ENCODE peak calls at places on chromosomes 11 and 22, in five cellular contexts. One of them, this sample, is unnamed.

GRCh38 chr11:99693941-99694492 is 673.3 kb downstream of the CNTN5 start:
- DNase-seq in thoracic aorta: no peak
- DNase-seq in left ventricle myocardium inferior: no peak
- DNase-seq in GM23248: peak; percentile 0
- DNase-seq in endothelial cell of umbilical vein: no peak
- DNase-seq in this sample: no peak

GRCh38 chr11:62601114-62601363 is 626 bp downstream of the MTA2 start:
- DNase-seq in thoracic aorta: no peak
- DNase-seq in left ventricle myocardium inferior: peak; percentile 62
- DNase-seq in GM23248: peak; percentile 55
- DNase-seq in endothelial cell of umbilical vein: no peak
- DNase-seq in this sample: no peak

GRCh38 chr11:19407692-19408091 is 166.9 kb upstream of the E2F8 start:
- DNase-seq in thoracic aorta: no peak
- DNase-seq in left ventricle myocardium inferior: no peak
- DNase-seq in GM23248: no peak
- DNase-seq in endothelial cell of umbilical vein: no peak
- DNase-seq in this sample: no peak

GRCh38 chr11:78268516-78269410 is 80.0 kb downstream of the USP35 start:
- DNase-seq in thoracic aorta: no peak
- DNase-seq in left ventricle myocardium inferior: peak; percentile 51
- DNase-seq in GM23248: peak; percentile 71
- DNase-seq in endothelial cell of umbilical vein: peak; percentile 30
- DNase-seq in this sample: peak; percentile 82

GRCh38 chr11:47233051-47233450 is 15.6 kb downstream of the ACP2 start:
- DNase-seq in thoracic aorta: no peak
- DNase-seq in left ventricle myocardium inferior: no peak
- DNase-seq in GM23248: no peak
- DNase-seq in endothelial cell of umbilical vein: no peak
- DNase-seq in this sample: no peak

GRCh38 chr22:42645938-42646568 is 3.1 kb downstream of the CYB5R3 start:
- DNase-seq in thoracic aorta: no peak
- DNase-seq in left ventricle myocardium inferior: no peak
- DNase-seq in GM23248: peak; percentile 31
- DNase-seq in endothelial cell of umbilical vein: no peak
- DNase-seq in this sample: no peak

GRCh38 chr11:13384837-13385417 is 78.1 kb downstream of the BTBD10 start:
- DNase-seq in thoracic aorta: no peak
- DNase-seq in left ventricle myocardium inferior: no peak
- DNase-seq in GM23248: peak; percentile 71
- DNase-seq in endothelial cell of umbilical vein: peak; percentile 65
- DNase-seq in this sample: no peak

GRCh38 chr11:44535201-44535980 is 30.1 kb upstream of the CD82 start:
- DNase-seq in thoracic aorta: no peak
- DNase-seq in left ventricle myocardium inferior: no peak
- DNase-seq in GM23248: no peak
- DNase-seq in endothelial cell of umbilical vein: no peak
- DNase-seq in this sample: no peak

GRCh38 chr22:46977656-46978343 is 215.3 kb downstream of the TBC1D22A start:
- DNase-seq in thoracic aorta: no peak
- DNase-seq in left ventricle myocardium inferior: no peak
- DNase-seq in GM23248: no peak
- DNase-seq in endothelial cell of umbilical vein: no peak
- DNase-seq in this sample: peak; percentile 46

GRCh38 chr22:38754247-38755154 is 1.3 kb downstream of the SUN2 start:
- DNase-seq in thoracic aorta: peak; percentile 71
- DNase-seq in left ventricle myocardium inferior: peak; percentile 54
- DNase-seq in GM23248: peak; percentile 67
- DNase-seq in endothelial cell of umbilical vein: peak; percentile 48
- DNase-seq in this sample: peak; percentile 80

GRCh38 chr22:42892156-42892555 is 35.1 kb upstream of the ARFGAP3 start:
- DNase-seq in thoracic aorta: no peak
- DNase-seq in left ventricle myocardium inferior: no peak
- DNase-seq in GM23248: no peak
- DNase-seq in endothelial cell of umbilical vein: no peak
- DNase-seq in this sample: no peak

GRCh38 chr22:36110306-36110791 is 50.2 kb downstream of the APOL3 start:
- DNase-seq in thoracic aorta: no peak
- DNase-seq in left ventricle myocardium inferior: no peak
- DNase-seq in GM23248: no peak
- DNase-seq in endothelial cell of umbilical vein: no peak
- DNase-seq in this sample: peak; percentile 49

GRCh38 chr22:33271390-33272161 is 213.4 kb upstream of the SYN3 start:
- DNase-seq in thoracic aorta: peak; percentile 43
- DNase-seq in left ventricle myocardium inferior: peak; percentile 67
- DNase-seq in GM23248: peak; percentile 14
- DNase-seq in endothelial cell of umbilical vein: no peak
- DNase-seq in this sample: no peak

GRCh38 chr11:102446606-102447005 is 6.0 kb downstream of the TMEM123 start:
- DNase-seq in thoracic aorta: no peak
- DNase-seq in left ventricle myocardium inferior: no peak
- DNase-seq in GM23248: peak; percentile 75
- DNase-seq in endothelial cell of umbilical vein: peak; percentile 70
- DNase-seq in this sample: no peak

GRCh38 chr11:9643751-9644150 is 20.1 kb upstream of the SWAP70 start:
- DNase-seq in thoracic aorta: no peak
- DNase-seq in left ventricle myocardium inferior: no peak
- DNase-seq in GM23248: no peak
- DNase-seq in endothelial cell of umbilical vein: no peak
- DNase-seq in this sample: no peak

GRCh38 chr11:90134420-90135003 is at the start of gene NAALAD2:
- DNase-seq in thoracic aorta: no peak
- DNase-seq in left ventricle myocardium inferior: peak; percentile 53
- DNase-seq in GM23248: peak; percentile 66
- DNase-seq in endothelial cell of umbilical vein: peak; percentile 52
- DNase-seq in this sample: peak; percentile 82

GRCh38 chr22:42621505-42622002 is 6.9 kb upstream of the POLDIP3 start:
- DNase-seq in thoracic aorta: no peak
- DNase-seq in left ventricle myocardium inferior: peak; percentile 63
- DNase-seq in GM23248: peak; percentile 90
- DNase-seq in endothelial cell of umbilical vein: peak; percentile 51
- DNase-seq in this sample: peak; percentile 91

GRCh38 chr11:119361961-119362725 is 15.6 kb upstream of the MFRP start:
- DNase-seq in thoracic aorta: no peak
- DNase-seq in left ventricle myocardium inferior: no peak
- DNase-seq in GM23248: no peak
- DNase-seq in endothelial cell of umbilical vein: no peak
- DNase-seq in this sample: peak; percentile 5

GRCh38 chr11:119363081-119363861 is 16.8 kb upstream of the MFRP start:
- DNase-seq in thoracic aorta: no peak
- DNase-seq in left ventricle myocardium inferior: no peak
- DNase-seq in GM23248: no peak
- DNase-seq in endothelial cell of umbilical vein: no peak
- DNase-seq in this sample: peak; percentile 68

GRCh38 chr11:119359365-119360229 is 13.1 kb upstream of the MFRP start:
- DNase-seq in thoracic aorta: no peak
- DNase-seq in left ventricle myocardium inferior: no peak
- DNase-seq in GM23248: no peak
- DNase-seq in endothelial cell of umbilical vein: no peak
- DNase-seq in this sample: peak; percentile 61

GRCh38 chr11:119362741-119363080 is 16.2 kb upstream of the MFRP start:
- DNase-seq in thoracic aorta: no peak
- DNase-seq in left ventricle myocardium inferior: no peak
- DNase-seq in GM23248: no peak
- DNase-seq in endothelial cell of umbilical vein: no peak
- DNase-seq in this sample: peak; percentile 6

GRCh38 chr11:119361056-119361787 is 14.7 kb upstream of the MFRP start:
- DNase-seq in thoracic aorta: no peak
- DNase-seq in left ventricle myocardium inferior: peak; percentile 78
- DNase-seq in GM23248: peak; percentile 92
- DNase-seq in endothelial cell of umbilical vein: no peak
- DNase-seq in this sample: peak; percentile 88
- H3K27ac ChIP-seq in thoracic aorta: peak overlapping the region; percentile 30
- H3K27ac ChIP-seq in left ventricle myocardium inferior: peak overlapping the region; percentile 95
- H3K27ac ChIP-seq in GM23248: peak overlapping the region; percentile 49
- H3K27ac ChIP-seq in endothelial cell of umbilical vein: no peak overlapping the region
- H3K27ac ChIP-seq in this sample: peak overlapping the region; percentile 93

GRCh38 chr11:1564535-1565172 is 7.4 kb downstream of the DUSP8 start:
- DNase-seq in thoracic aorta: peak; percentile 67
- DNase-seq in left ventricle myocardium inferior: peak; percentile 75
- DNase-seq in GM23248: peak; percentile 72
- DNase-seq in endothelial cell of umbilical vein: peak; percentile 57
- DNase-seq in this sample: peak; percentile 81
- H3K27ac ChIP-seq in thoracic aorta: no peak overlapping the region
- H3K27ac ChIP-seq in left ventricle myocardium inferior: peak overlapping the region; percentile 76
- H3K27ac ChIP-seq in GM23248: no peak overlapping the region
- H3K27ac ChIP-seq in endothelial cell of umbilical vein: no peak overlapping the region
- H3K27ac ChIP-seq in this sample: no peak overlapping the region

GRCh38 chr22:41001722-41002122 is 50.5 kb downstream of the RBX1 start:
- DNase-seq in thoracic aorta: no peak
- DNase-seq in left ventricle myocardium inferior: no peak
- DNase-seq in GM23248: peak; percentile 68
- DNase-seq in endothelial cell of umbilical vein: no peak
- DNase-seq in this sample: no peak
- H3K27ac ChIP-seq in thoracic aorta: no peak overlapping the region
- H3K27ac ChIP-seq in left ventricle myocardium inferior: no peak overlapping the region
- H3K27ac ChIP-seq in GM23248: no peak overlapping the region
- H3K27ac ChIP-seq in endothelial cell of umbilical vein: no peak overlapping the region
- H3K27ac ChIP-seq in this sample: no peak overlapping the region

GRCh38 chr11:69055598-69056516 is 7.1 kb downstream of the TPCN2 start:
- DNase-seq in thoracic aorta: no peak
- DNase-seq in left ventricle myocardium inferior: peak; percentile 60
- DNase-seq in GM23248: no peak
- DNase-seq in endothelial cell of umbilical vein: no peak
- DNase-seq in this sample: peak; percentile 83

GRCh38 chr11:69053546-69054396 is 5.0 kb downstream of the TPCN2 start:
- DNase-seq in thoracic aorta: no peak
- DNase-seq in left ventricle myocardium inferior: peak; percentile 33
- DNase-seq in GM23248: no peak
- DNase-seq in endothelial cell of umbilical vein: no peak
- DNase-seq in this sample: peak; percentile 64

GRCh38 chr11:69054397-69055211 is 5.9 kb downstream of the TPCN2 start:
- DNase-seq in thoracic aorta: no peak
- DNase-seq in left ventricle myocardium inferior: no peak
- DNase-seq in GM23248: no peak
- DNase-seq in endothelial cell of umbilical vein: no peak
- DNase-seq in this sample: peak; percentile 46

GRCh38 chr11:69057236-69057635 is 8.5 kb downstream of the TPCN2 start:
- DNase-seq in thoracic aorta: no peak
- DNase-seq in left ventricle myocardium inferior: no peak
- DNase-seq in GM23248: no peak
- DNase-seq in endothelial cell of umbilical vein: no peak
- DNase-seq in this sample: peak; percentile 66

GRCh38 chr11:69055212-69055586 is 6.5 kb downstream of the TPCN2 start:
- DNase-seq in thoracic aorta: no peak
- DNase-seq in left ventricle myocardium inferior: no peak
- DNase-seq in GM23248: no peak
- DNase-seq in endothelial cell of umbilical vein: no peak
- DNase-seq in this sample: no peak
- H3K27ac ChIP-seq in thoracic aorta: no peak overlapping the region
- H3K27ac ChIP-seq in left ventricle myocardium inferior: no peak overlapping the region
- H3K27ac ChIP-seq in GM23248: no peak overlapping the region
- H3K27ac ChIP-seq in endothelial cell of umbilical vein: no peak overlapping the region
- H3K27ac ChIP-seq in this sample: no peak overlapping the region

GRCh38 chr11:129427376-129427775 is 51.7 kb downstream of the BARX2 start:
- DNase-seq in thoracic aorta: no peak
- DNase-seq in left ventricle myocardium inferior: no peak
- DNase-seq in GM23248: no peak
- DNase-seq in endothelial cell of umbilical vein: no peak
- DNase-seq in this sample: no peak

GRCh38 chr11:129426776-129427175 is 51.1 kb downstream of the BARX2 start:
- DNase-seq in thoracic aorta: no peak
- DNase-seq in left ventricle myocardium inferior: no peak
- DNase-seq in GM23248: no peak
- DNase-seq in endothelial cell of umbilical vein: no peak
- DNase-seq in this sample: no peak

GRCh38 chr11:129423426-129423825 is 47.8 kb downstream of the BARX2 start:
- DNase-seq in thoracic aorta: no peak
- DNase-seq in left ventricle myocardium inferior: no peak
- DNase-seq in GM23248: no peak
- DNase-seq in endothelial cell of umbilical vein: no peak
- DNase-seq in this sample: no peak

GRCh38 chr11:129425214-129425613 is 49.6 kb downstream of the BARX2 start:
- DNase-seq in thoracic aorta: no peak
- DNase-seq in left ventricle myocardium inferior: no peak
- DNase-seq in GM23248: no peak
- DNase-seq in endothelial cell of umbilical vein: no peak
- DNase-seq in this sample: no peak

DNA sequence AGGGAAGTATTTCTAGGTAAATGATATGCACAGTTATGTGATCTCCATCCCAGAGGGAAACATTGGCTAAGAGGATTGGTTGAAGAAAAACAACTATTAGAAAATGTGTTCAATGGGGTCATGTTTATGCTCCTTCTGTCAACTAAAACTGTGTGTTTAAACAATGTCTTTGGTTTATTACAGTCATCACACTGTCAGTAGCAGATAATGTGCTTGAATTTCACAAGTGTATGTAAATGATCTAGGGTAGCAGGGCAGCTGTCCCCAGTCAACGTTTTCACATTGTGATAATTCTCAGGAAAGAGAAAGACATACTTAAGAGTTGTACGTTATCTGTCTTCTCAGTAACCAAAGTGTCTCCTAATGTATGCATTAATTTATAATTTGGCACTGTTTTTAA is 52.4 kb downstream of the BARX2 start:
- DNase-seq in thoracic aorta: no peak
- DNase-seq in left ventricle myocardium inferior: no peak
- DNase-seq in GM23248: no peak
- DNase-seq in endothelial cell of umbilical vein: no peak
- DNase-seq in this sample: no peak
- H3K27ac ChIP-seq in thoracic aorta: no peak overlapping the region
- H3K27ac ChIP-seq in left ventricle myocardium inferior: no peak overlapping the region
- H3K27ac ChIP-seq in GM23248: no peak overlapping the region
- H3K27ac ChIP-seq in endothelial cell of umbilical vein: no peak overlapping the region
- H3K27ac ChIP-seq in this sample: no peak overlapping the region

DNA sequence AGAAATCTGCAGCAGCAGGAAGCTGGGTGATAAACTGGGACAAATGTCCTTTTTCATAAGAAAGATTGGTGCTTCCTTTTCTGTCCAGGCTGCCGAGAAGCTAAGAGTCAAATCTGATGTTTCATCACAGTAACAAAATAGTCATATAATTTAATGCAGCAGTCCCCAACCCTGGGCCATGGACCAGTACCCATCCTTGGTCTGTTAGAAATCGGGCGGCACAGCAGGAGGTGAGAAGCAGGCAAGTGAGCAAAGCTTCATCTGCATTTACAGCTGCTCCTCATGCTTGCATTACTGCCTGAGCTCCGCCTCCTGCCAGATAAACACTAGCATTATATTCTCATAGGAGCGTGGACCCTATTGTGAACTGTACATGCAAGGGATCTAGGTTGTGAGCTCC is 26.2 kb downstream of the PRR14L start:
- DNase-seq in thoracic aorta: no peak
- DNase-seq in left ventricle myocardium inferior: no peak
- DNase-seq in GM23248: no peak
- DNase-seq in endothelial cell of umbilical vein: no peak
- DNase-seq in this sample: no peak
- H3K27ac ChIP-seq in thoracic aorta: no peak overlapping the region
- H3K27ac ChIP-seq in left ventricle myocardium inferior: no peak overlapping the region
- H3K27ac ChIP-seq in GM23248: no peak overlapping the region
- H3K27ac ChIP-seq in endothelial cell of umbilical vein: no peak overlapping the region
- H3K27ac ChIP-seq in this sample: no peak overlapping the region

GRCh38 chr11:36126703-36127102 is 162.5 kb downstream of the COMMD9 start:
- DNase-seq in thoracic aorta: no peak
- DNase-seq in left ventricle myocardium inferior: no peak
- DNase-seq in GM23248: no peak
- DNase-seq in endothelial cell of umbilical vein: peak; percentile 46
- DNase-seq in this sample: no peak
- H3K27ac ChIP-seq in thoracic aorta: no peak overlapping the region
- H3K27ac ChIP-seq in left ventricle myocardium inferior: no peak overlapping the region
- H3K27ac ChIP-seq in GM23248: no peak overlapping the region
- H3K27ac ChIP-seq in endothelial cell of umbilical vein: no peak overlapping the region
- H3K27ac ChIP-seq in this sample: no peak overlapping the region

GRCh38 chr22:44037519-44038370 is 13.6 kb downstream of the PARVB start:
- DNase-seq in thoracic aorta: no peak
- DNase-seq in left ventricle myocardium inferior: no peak
- DNase-seq in GM23248: peak; percentile 98
- DNase-seq in endothelial cell of umbilical vein: peak; percentile 85
- DNase-seq in this sample: no peak
- H3K27ac ChIP-seq in thoracic aorta: no peak overlapping the region
- H3K27ac ChIP-seq in left ventricle myocardium inferior: peak overlapping the region; percentile 85
- H3K27ac ChIP-seq in GM23248: peak overlapping the region; percentile 90
- H3K27ac ChIP-seq in endothelial cell of umbilical vein: peak overlapping the region; percentile 54
- H3K27ac ChIP-seq in this sample: no peak overlapping the region